ENCODE peak calls at places on chromosomes 4 and X, in eight cellular contexts. N, O, Z, D, V, Y, A and P are unnamed samples.

GRCh38 chr4:30073001-30073710 is 647.0 kb upstream of the PCDH7 start:
- DNase-seq in V (no peak), Z (no peak), Y (no peak), A (no peak), D (no peak), O (no peak), N (no peak), P (peak; percentile 25)

GRCh38 chr4:114286275-114286674 is 306.8 kb upstream of the ARSJ start:
- DNase-seq in V (no peak), A (peak; percentile 83), O (no peak), D (no peak), Z (no peak), Y (no peak), N (no peak), P (no peak)

GRCh38 chrX:48083212-48083611 is 11.8 kb upstream of the ZNF630 start:
- DNase-seq in D (peak; percentile 59), N (no peak), Z (peak; percentile 6), A (peak; percentile 29), Y (peak; percentile 56), O (peak; percentile 41), V (peak; percentile 51), P (peak; percentile 61)

GRCh38 chrX:13759152-13759718 is 24.7 kb downstream of the OFD1 start:
- DNase-seq in Z (no peak), Y (no peak), A (no peak), N (no peak), V (no peak), O (no peak), D (no peak), P (no peak)

GRCh38 chr4:76430519-76431388 is 4.3 kb upstream of the SHROOM3 start:
- DNase-seq in D (peak; percentile 55), Y (no peak), N (no peak), V (peak; percentile 64), O (peak; percentile 17), Z (peak; percentile 51), A (peak; percentile 50), P (peak; percentile 74)

GRCh38 chr4:2186133-2186864 is 55.6 kb downstream of the HAUS3 start:
- DNase-seq in Y (no peak), A (peak; percentile 27), N (no peak), O (no peak), Z (peak; percentile 57), V (peak; percentile 29), D (peak; percentile 36), P (peak; percentile 63)

GRCh38 chr4:82398263-82398662 is 24.5 kb upstream of the HNRNPD start:
- DNase-seq in A (no peak), N (no peak), Y (no peak), O (no peak), V (no peak), Z (no peak), D (no peak), P (no peak)

GRCh38 chr4:4637710-4638109 is 95.9 kb upstream of the STX18 start:
- DNase-seq in O (no peak), Z (no peak), Y (no peak), D (no peak), A (no peak), V (no peak), N (no peak), P (no peak)

GRCh38 chr4:28490669-28491068 is 1630.0 kb downstream of the STIM2 start:
- DNase-seq in A (no peak), O (no peak), Y (no peak), D (no peak), Z (no peak), N (no peak), V (no peak), P (no peak)

GRCh38 chr4:88697588-88698329 is at the start of gene NAP1L5:
- DNase-seq in N (peak; percentile 88), O (peak; percentile 84), Y (peak; percentile 81), A (peak; percentile 81), V (peak; percentile 76), Z (no peak), D (peak; percentile 74), P (peak; percentile 85)

GRCh38 chr4:8868321-8869001 is 3.2 kb downstream of the HMX1 start:
- DNase-seq in D (no peak), Y (no peak), N (no peak), O (no peak), Z (no peak), V (no peak), A (no peak), P (no peak)

GRCh38 chr4:8870647-8871416 is 807 bp downstream of the HMX1 start:
- DNase-seq in A (no peak), V (no peak), Z (no peak), N (no peak), D (no peak), Y (no peak), O (no peak), P (no peak)

GRCh38 chr4:8871417-8872401 is at the start of gene HMX1:
- DNase-seq in Y (peak; percentile 69), O (no peak), V (no peak), D (no peak), Z (no peak), A (no peak), N (no peak), P (peak; percentile 45)

GRCh38 chr4:8869002-8869878 is 2.4 kb downstream of the HMX1 start:
- DNase-seq in O (no peak), V (no peak), Z (no peak), Y (no peak), D (no peak), A (no peak), N (no peak), P (no peak)

GRCh38 chr4:8869879-8870646 is 1.6 kb downstream of the HMX1 start:
- DNase-seq in Z (no peak), A (no peak), Y (no peak), N (no peak), D (no peak), O (no peak), V (no peak), P (no peak)
- H3K27me3 ChIP-seq in Z (peaks cover 65% of the 10 kb centered on the region), A (peaks cover 46% of the 10 kb centered on the region), Y (no peaks in the 10 kb centered on the region), N (no peaks in the 10 kb centered on the region), D (peaks cover 54% of the 10 kb centered on the region), O (no peaks in the 10 kb centered on the region), V (peaks cover 83% of the 10 kb centered on the region), P (peaks cover 100% of the 10 kb centered on the region)

GRCh38 chr4:141155586-141155985 is 22.3 kb upstream of the RNF150 start:
- DNase-seq in V (no peak), D (no peak), O (no peak), Z (no peak), N (no peak), Y (no peak), A (peak; percentile 90), P (peak; percentile 37)
- H3K4me3 ChIP-seq in V (no peak overlapping the region), D (no peak overlapping the region), O (no peak overlapping the region), Z (no peak overlapping the region), N (no peak overlapping the region), Y (no peak overlapping the region), A (no peak overlapping the region), P (no peak overlapping the region)

GRCh38 chr4:85128246-85129204 is 162.0 kb upstream of the WDFY3 start:
- DNase-seq in D (no peak), Y (no peak), Z (no peak), A (no peak), N (no peak), V (no peak), O (no peak), P (no peak)
- H3K9me3 ChIP-seq in D (no peaks in the 10 kb centered on the region), Y (no peaks in the 10 kb centered on the region), Z (peaks cover 8% of the 10 kb centered on the region), A (no peaks in the 10 kb centered on the region), N (no peaks in the 10 kb centered on the region), V (no peaks in the 10 kb centered on the region), O (no peaks in the 10 kb centered on the region), P (no peaks in the 10 kb centered on the region)

GRCh38 chr4:8039290-8039689 is 99.6 kb upstream of the AFAP1 start:
- DNase-seq in O (no peak), V (no peak), A (no peak), Y (peak; percentile 31), Z (no peak), N (no peak), D (no peak), P (no peak)

GRCh38 chr4:8038083-8038482 is 98.4 kb upstream of the AFAP1 start:
- DNase-seq in Y (no peak), D (no peak), A (no peak), N (no peak), O (no peak), V (no peak), Z (no peak), P (no peak)

GRCh38 chr4:8038702-8039251 is 99.1 kb upstream of the AFAP1 start:
- DNase-seq in V (no peak), D (no peak), O (no peak), Y (no peak), Z (no peak), N (no peak), A (no peak), P (no peak)

GRCh38 chr4:8041868-8042267 is 102.2 kb upstream of the AFAP1 start:
- DNase-seq in V (no peak), D (no peak), Z (no peak), Y (no peak), N (no peak), O (no peak), A (no peak), P (no peak)

DNA sequence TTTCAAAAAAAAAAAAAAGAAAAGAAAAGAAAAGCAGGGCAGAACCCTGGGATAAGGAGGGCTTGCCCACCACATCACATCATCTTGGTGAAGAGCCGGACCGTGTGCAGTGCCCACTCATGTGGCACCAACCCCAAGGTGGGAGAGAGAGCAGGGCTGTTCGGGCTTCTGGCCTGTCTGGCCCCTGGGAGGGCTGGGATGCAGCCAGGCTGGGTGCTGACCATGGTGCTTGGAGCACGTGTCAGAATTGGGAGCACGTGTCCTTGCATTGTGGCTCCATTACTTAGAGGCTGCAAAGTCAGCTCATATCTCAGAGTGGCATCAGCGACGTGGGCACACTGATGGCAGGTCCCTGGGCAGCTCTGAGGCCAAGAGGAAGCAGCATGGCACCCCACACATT is 100.9 kb upstream of the AFAP1 start:
- DNase-seq in V (no peak), Z (no peak), Y (no peak), O (no peak), A (no peak), D (no peak), N (no peak), P (peak; percentile 71)
- H3K27me3 ChIP-seq in V (peaks cover 47% of the 10 kb centered on the region), Z (peaks cover 35% of the 10 kb centered on the region), Y (no peaks in the 10 kb centered on the region), O (no peaks in the 10 kb centered on the region), A (no peaks in the 10 kb centered on the region), D (peaks cover 28% of the 10 kb centered on the region), N (no peaks in the 10 kb centered on the region), P (no peaks in the 10 kb centered on the region)

GRCh38 chr4:15478724-15479088 is 9.0 kb downstream of the CC2D2A start:
- DNase-seq in V (no peak), A (no peak), O (no peak), Z (no peak), D (no peak), Y (no peak), N (no peak), P (no peak)
- H3K4me3 ChIP-seq in V (no peak overlapping the region), A (no peak overlapping the region), O (no peak overlapping the region), Z (no peak overlapping the region), D (no peak overlapping the region), Y (no peak overlapping the region), N (no peak overlapping the region), P (peak overlapping the region; percentile 28)

GRCh38 chrX:63918611-63919010 is 133.6 kb upstream of the ARHGEF9 start:
- DNase-seq in O (no peak), Y (no peak), V (no peak), A (no peak), D (no peak), N (no peak), Z (no peak), P (peak; percentile 28)
- H3K9me3 ChIP-seq in O (no peaks in the 10 kb centered on the region), Y (no peaks in the 10 kb centered on the region), V (peaks cover 12% of the 10 kb centered on the region), A (no peaks in the 10 kb centered on the region), D (no peaks in the 10 kb centered on the region), N (peaks cover 2% of the 10 kb centered on the region), Z (peaks cover 42% of the 10 kb centered on the region), P (no peaks in the 10 kb centered on the region)

DNA sequence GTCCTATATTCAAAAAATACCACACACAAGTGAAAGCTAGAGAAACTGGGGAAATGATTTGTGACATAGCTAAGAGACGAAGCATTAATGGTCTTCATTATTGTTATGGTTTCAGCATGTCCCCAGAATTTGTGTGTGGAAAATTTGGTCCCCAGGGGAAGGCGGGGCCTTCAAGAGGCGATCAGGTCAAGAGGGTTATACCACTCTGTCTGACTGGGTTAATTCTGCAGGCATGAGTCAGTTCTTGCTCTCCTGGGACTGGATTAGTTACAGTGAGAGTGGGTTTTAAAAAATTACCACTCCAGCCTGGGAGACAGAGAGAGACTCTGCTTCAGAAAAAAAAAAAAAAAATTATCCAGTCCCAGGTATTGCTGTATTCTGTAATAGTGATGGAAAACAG is 2.1 kb upstream of the MTNR1A start:
- DNase-seq in V (peak; percentile 84), O (no peak), Z (no peak), N (no peak), Y (no peak), A (peak; percentile 50), D (no peak), P (no peak)
- H3K27me3 ChIP-seq in V (peaks cover 46% of the 10 kb centered on the region), O (no peaks in the 10 kb centered on the region), Z (peaks cover 29% of the 10 kb centered on the region), N (no peaks in the 10 kb centered on the region), Y (no peaks in the 10 kb centered on the region), A (no peaks in the 10 kb centered on the region), D (peaks cover 19% of the 10 kb centered on the region), P (peaks cover 35% of the 10 kb centered on the region)